ENCODE peak calls at places on chromosomes 3 and 15, in five cellular contexts. One of them, this sample, is unnamed.

GRCh38 chr15:92634641-92635272 is 20.8 kb downstream of the FAM174B start:
- DNase-seq in upper lobe of left lung: no peak
- DNase-seq in stomach: no peak
- DNase-seq in breast epithelium: peak
- DNase-seq in HL-60: no peak
- DNase-seq in this sample: no peak

GRCh38 chr3:194787650-194788049 is 102.0 kb downstream of the FAM43A start:
- DNase-seq in breast epithelium: no peak
- DNase-seq in HL-60: no peak
- DNase-seq in stomach: no peak
- DNase-seq in upper lobe of left lung: no peak
- DNase-seq in this sample: no peak

GRCh38 chr3:197471221-197472010 is 84.4 kb downstream of the BDH1 start:
- DNase-seq in upper lobe of left lung: no peak
- DNase-seq in stomach: no peak
- DNase-seq in HL-60: no peak
- DNase-seq in breast epithelium: no peak
- DNase-seq in this sample: no peak

GRCh38 chr3:71680588-71680987 is 44.6 kb downstream of the EIF4E3 start:
- DNase-seq in breast epithelium: no peak
- DNase-seq in HL-60: no peak
- DNase-seq in stomach: no peak
- DNase-seq in upper lobe of left lung: no peak
- DNase-seq in this sample: no peak

GRCh38 chr15:91186892-91187644 is 87.0 kb downstream of the SV2B start:
- DNase-seq in stomach: no peak
- DNase-seq in breast epithelium: no peak
- DNase-seq in HL-60: peak
- DNase-seq in upper lobe of left lung: no peak
- DNase-seq in this sample: no peak

GRCh38 chr3:55554621-55555020 is 67.5 kb upstream of the WNT5A start:
- DNase-seq in stomach: no peak
- DNase-seq in HL-60: no peak
- DNase-seq in breast epithelium: no peak
- DNase-seq in upper lobe of left lung: no peak
- DNase-seq in this sample: no peak

GRCh38 chr3:182765287-182765686 is 28.0 kb upstream of the ATP11B start:
- DNase-seq in upper lobe of left lung: no peak
- DNase-seq in stomach: no peak
- DNase-seq in breast epithelium: no peak
- DNase-seq in HL-60: no peak
- DNase-seq in this sample: no peak

GRCh38 chr3:158244274-158244673 is 134.4 kb downstream of the RSRC1 start:
- DNase-seq in HL-60: no peak
- DNase-seq in stomach: no peak
- DNase-seq in breast epithelium: no peak
- DNase-seq in upper lobe of left lung: no peak
- DNase-seq in this sample: no peak

GRCh38 chr3:13842226-13842625 is 37.6 kb downstream of the WNT7A start:
- DNase-seq in HL-60: no peak
- DNase-seq in breast epithelium: no peak
- DNase-seq in stomach: no peak
- DNase-seq in upper lobe of left lung: no peak
- DNase-seq in this sample: no peak

GRCh38 chr3:5645311-5646029 is 458.0 kb downstream of the EDEM1 start:
- DNase-seq in upper lobe of left lung: no peak
- DNase-seq in stomach: no peak
- DNase-seq in HL-60: no peak
- DNase-seq in breast epithelium: no peak
- DNase-seq in this sample: no peak

GRCh38 chr15:35000511-35000910 is 12.4 kb upstream of the ZNF770 start:
- DNase-seq in breast epithelium: peak
- DNase-seq in stomach: no peak
- DNase-seq in HL-60: peak
- DNase-seq in upper lobe of left lung: no peak
- DNase-seq in this sample: no peak

GRCh38 chr3:183548262-183548769 is 7.2 kb downstream of the KLHL6 start:
- DNase-seq in upper lobe of left lung: no peak
- DNase-seq in HL-60: no peak
- DNase-seq in stomach: no peak
- DNase-seq in breast epithelium: no peak
- DNase-seq in this sample: no peak

GRCh38 chr15:89827821-89828220 is 13.2 kb upstream of the ANPEP start:
- DNase-seq in stomach: peak
- DNase-seq in breast epithelium: no peak
- DNase-seq in upper lobe of left lung: no peak
- DNase-seq in HL-60: no peak
- DNase-seq in this sample: no peak

GRCh38 chr3:59338934-59339333 is 289.1 kb upstream of the CFAP20DC start:
- DNase-seq in HL-60: no peak
- DNase-seq in stomach: no peak
- DNase-seq in upper lobe of left lung: no peak
- DNase-seq in breast epithelium: no peak
- DNase-seq in this sample: no peak

GRCh38 chr3:54625805-54626787 is 301.8 kb downstream of the LRTM1 start:
- DNase-seq in HL-60: no peak
- DNase-seq in breast epithelium: no peak
- DNase-seq in stomach: no peak
- DNase-seq in upper lobe of left lung: peak
- DNase-seq in this sample: no peak

GRCh38 chr3:160434071-160434470 is 15.5 kb downstream of the TRIM59 start:
- DNase-seq in stomach: no peak
- DNase-seq in breast epithelium: no peak
- DNase-seq in HL-60: no peak
- DNase-seq in upper lobe of left lung: no peak
- DNase-seq in this sample: no peak

GRCh38 chr3:164332856-164333802 is 745.2 kb downstream of the SI start:
- DNase-seq in stomach: no peak
- DNase-seq in upper lobe of left lung: no peak
- DNase-seq in HL-60: no peak
- DNase-seq in breast epithelium: no peak
- DNase-seq in this sample: no peak

GRCh38 chr3:74344865-74345264 is 269.6 kb downstream of the CNTN3 start:
- DNase-seq in HL-60: no peak
- DNase-seq in stomach: no peak
- DNase-seq in breast epithelium: no peak
- DNase-seq in upper lobe of left lung: no peak
- DNase-seq in this sample: no peak

GRCh38 chr3:88641033-88641604 is 466.3 kb upstream of the EPHA3 start:
- DNase-seq in upper lobe of left lung: no peak
- DNase-seq in HL-60: no peak
- DNase-seq in stomach: no peak
- DNase-seq in breast epithelium: no peak
- DNase-seq in this sample: no peak

GRCh38 chr3:184315871-184316661 is 1.7 kb downstream of the EIF4G1 start:
- DNase-seq in upper lobe of left lung: peak
- DNase-seq in breast epithelium: no peak
- DNase-seq in HL-60: no peak
- DNase-seq in stomach: no peak
- DNase-seq in this sample: no peak

GRCh38 chr15:38021259-38021658 is 86.8 kb downstream of the TMCO5A start:
- DNase-seq in upper lobe of left lung: no peak
- DNase-seq in breast epithelium: no peak
- DNase-seq in stomach: no peak
- DNase-seq in HL-60: no peak
- DNase-seq in this sample: no peak

GRCh38 chr3:167992384-167992783 is 103.3 kb downstream of the GOLIM4 start:
- DNase-seq in upper lobe of left lung: no peak
- DNase-seq in breast epithelium: no peak
- DNase-seq in HL-60: no peak
- DNase-seq in stomach: no peak
- DNase-seq in this sample: no peak

GRCh38 chr3:188955919-188956318 is 215.9 kb upstream of the TPRG1 start:
- DNase-seq in breast epithelium: no peak
- DNase-seq in HL-60: no peak
- DNase-seq in upper lobe of left lung: no peak
- DNase-seq in stomach: no peak
- DNase-seq in this sample: no peak

DNA sequence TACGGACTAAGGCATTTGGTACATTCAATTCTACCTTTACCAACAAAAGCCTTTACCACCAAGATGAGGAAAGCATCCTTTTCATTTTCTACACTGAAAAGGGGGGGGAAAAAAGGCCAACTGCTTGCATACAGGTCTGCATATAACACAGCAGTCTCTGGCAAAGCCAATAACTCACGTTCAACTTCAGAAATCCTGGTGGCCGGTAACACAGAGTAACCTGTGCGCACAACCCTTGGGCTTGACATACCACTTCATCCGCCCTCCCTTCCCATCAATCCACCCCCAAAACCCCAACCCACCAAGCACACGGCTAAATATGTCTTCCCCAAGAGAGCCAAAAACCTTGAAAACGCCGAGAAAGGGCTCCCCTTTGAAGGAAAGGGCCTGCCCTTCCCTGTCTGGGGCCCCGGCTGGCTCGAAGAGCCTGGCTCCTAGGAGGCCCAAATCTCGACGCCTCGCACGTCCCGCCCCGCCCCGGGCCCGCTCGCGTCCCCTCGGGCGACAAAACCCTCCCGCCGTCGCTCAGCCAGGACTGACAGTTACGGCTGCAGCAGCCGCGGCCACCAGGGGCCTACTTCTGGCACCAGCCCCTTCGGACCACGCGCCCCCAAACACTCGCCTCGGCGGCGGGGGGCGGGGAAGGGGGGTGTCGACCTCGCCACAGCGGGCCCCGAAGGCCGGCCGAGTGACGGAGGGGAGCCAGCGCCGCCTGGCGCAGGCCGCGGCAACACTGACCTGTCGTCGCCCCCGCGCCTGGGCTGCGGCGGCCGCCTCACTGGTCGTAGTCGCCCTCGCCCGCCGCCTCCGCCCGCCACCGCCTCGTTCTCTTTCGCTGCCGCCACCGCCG is 848 bp downstream of the UBE3A start:
- DNase-seq in breast epithelium: peak
- DNase-seq in stomach: peak
- DNase-seq in upper lobe of left lung: peak
- DNase-seq in HL-60: peak
- DNase-seq in this sample: peak
- TF ChIP-seq POLR2AphosphoS5 in breast epithelium: no peak
- TF ChIP-seq POLR2AphosphoS5 in stomach: peak
- TF ChIP-seq POLR2AphosphoS5 in upper lobe of left lung: no peak
- TF ChIP-seq POLR2AphosphoS5 in HL-60: no peak
- TF ChIP-seq POLR2AphosphoS5 in this sample: no peak

DNA sequence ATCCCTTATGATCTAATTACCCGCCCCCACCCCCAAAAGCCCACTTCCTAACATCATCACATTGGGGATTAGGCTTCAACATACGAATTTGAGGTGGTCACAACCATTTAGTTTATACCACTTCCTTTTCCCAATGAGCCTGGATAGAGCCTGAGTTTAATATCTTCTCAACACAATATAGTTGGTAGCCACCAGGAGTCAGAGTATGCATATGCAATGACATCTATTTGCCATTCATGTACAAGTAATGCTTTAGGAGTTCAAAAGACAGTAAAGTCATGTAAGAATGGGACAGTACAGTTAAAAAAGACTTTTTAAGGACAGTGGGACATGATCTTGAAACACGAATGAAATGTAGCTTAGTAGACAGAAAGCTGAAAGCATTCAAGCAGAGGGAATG is 172.4 kb downstream of the DCLK3 start:
- DNase-seq in breast epithelium: no peak
- DNase-seq in upper lobe of left lung: no peak
- DNase-seq in HL-60: no peak
- DNase-seq in stomach: no peak
- DNase-seq in this sample: no peak
- TF ChIP-seq CTCF in breast epithelium: no peak
- TF ChIP-seq CTCF in upper lobe of left lung: no peak
- TF ChIP-seq CTCF in HL-60: no peak
- TF ChIP-seq CTCF in stomach: no peak
- TF ChIP-seq CTCF in this sample: no peak

GRCh38 chr3:49199900-49200281 is 28.5 kb downstream of the KLHDC8B start:
- DNase-seq in stomach: no peak
- DNase-seq in HL-60: no peak
- DNase-seq in upper lobe of left lung: no peak
- DNase-seq in breast epithelium: no peak
- DNase-seq in this sample: no peak
- H3K27ac ChIP-seq in stomach: no peak
- H3K27ac ChIP-seq in HL-60: no peak
- H3K27ac ChIP-seq in upper lobe of left lung: no peak
- H3K27ac ChIP-seq in breast epithelium: peak
- H3K27ac ChIP-seq in this sample: no peak

GRCh38 chr3:127673191-127674098 is 693 bp downstream of the ABTB1 start:
- DNase-seq in upper lobe of left lung: peak
- DNase-seq in HL-60: peak
- DNase-seq in stomach: peak
- DNase-seq in breast epithelium: no peak
- DNase-seq in this sample: no peak
- TF ChIP-seq POLR2AphosphoS5 in upper lobe of left lung: no peak
- TF ChIP-seq POLR2AphosphoS5 in HL-60: no peak
- TF ChIP-seq POLR2AphosphoS5 in stomach: no peak
- TF ChIP-seq POLR2AphosphoS5 in breast epithelium: no peak
- TF ChIP-seq POLR2AphosphoS5 in this sample: no peak